ENCODE peak calls at places on chromosomes 12 and 14, in six cellular contexts. R is substantia nigra; H is T47D; D is NCI-H2107; A is stimulated activated CD4-positive, alpha-beta T cell treated with anti-CD3 and anti-CD28 coated beads, Interleukin-15, amount 100 ng/mL, for 1 hour; Y is cardiac fibroblast. C is an unnamed sample.

GRCh38 chr14:69093551-69094421 is 59.1 kb downstream of the DCAF5 start:
- DNase-seq in A (no peak), H (peak), D (no peak), R (peak), Y (peak), C (peak)

GRCh38 chr12:124636138-124636968 is 68.9 kb upstream of the NCOR2 start:
- DNase-seq in R (no peak), A (no peak), D (no peak), Y (peak), H (peak), C (peak)

GRCh38 chr12:2248901-2249381 is 196.2 kb downstream of the CACNA1C start:
- DNase-seq in R (no peak), Y (no peak), D (peak), H (peak), A (no peak), C (no peak)

GRCh38 chr12:94091624-94092023 is 56.8 kb upstream of the PLXNC1 start:
- DNase-seq in A (no peak), R (no peak), D (no peak), H (no peak), Y (peak), C (no peak)

GRCh38 chr14:77868552-77869300 is 68.8 kb downstream of the ADCK1 start:
- DNase-seq in R (no peak), D (no peak), Y (no peak), H (no peak), A (no peak), C (no peak)

GRCh38 chr12:15982471-15982870 is 71.3 kb downstream of the DERA start:
- DNase-seq in H (peak), Y (peak), R (no peak), D (no peak), A (no peak), C (peak)

GRCh38 chr12:24198070-24198469 is 248.6 kb upstream of the SOX5 start:
- DNase-seq in Y (no peak), H (no peak), R (no peak), A (no peak), D (no peak), C (no peak)

GRCh38 chr14:51554953-51555352 is 96.8 kb upstream of the FRMD6 start:
- DNase-seq in Y (peak), D (no peak), R (no peak), A (no peak), H (peak), C (peak)

GRCh38 chr12:124296916-124297351 is 2.0 kb downstream of the RFLNA start:
- DNase-seq in D (no peak), R (no peak), A (no peak), H (no peak), Y (no peak), C (no peak)

GRCh38 chr12:109053382-109054123 is 1.2 kb downstream of the USP30 start:
- DNase-seq in H (no peak), A (no peak), R (no peak), Y (no peak), D (no peak), C (no peak)

GRCh38 chr12:43816168-43816567 is 10.1 kb upstream of the TWF1 start:
- DNase-seq in D (no peak), R (no peak), H (no peak), Y (no peak), A (no peak), C (no peak)

GRCh38 chr14:58430156-58430555 is 2.6 kb downstream of the KIAA0586 start:
- DNase-seq in Y (peak), R (no peak), D (no peak), H (no peak), A (no peak), C (peak)

GRCh38 chr14:23483216-23483854 is 13.8 kb downstream of the NGDN start:
- DNase-seq in H (no peak), R (peak), A (no peak), D (peak), Y (peak), C (peak)

GRCh38 chr12:3777206-3777809 is 24.4 kb upstream of the CRACR2A start:
- DNase-seq in Y (peak), A (no peak), R (no peak), H (peak), D (peak), C (peak)

GRCh38 chr12:108640802-108641445 is 7.2 kb upstream of the SELPLG start:
- DNase-seq in H (no peak), Y (peak), D (no peak), A (no peak), R (no peak), C (no peak)

GRCh38 chr14:77579065-77579464 is 37.4 kb downstream of the SPTLC2 start:
- DNase-seq in R (no peak), H (no peak), D (no peak), Y (no peak), A (no peak), C (peak)

GRCh38 chr12:29382251-29382650 is 1.3 kb upstream of the ERGIC2 start:
- DNase-seq in A (no peak), D (no peak), H (no peak), R (no peak), Y (no peak), C (no peak)

GRCh38 chr12:49651855-49652254 is 28.5 kb downstream of the PRPF40B start:
- DNase-seq in H (no peak), D (peak), Y (no peak), A (no peak), R (no peak), C (no peak)

GRCh38 chr12:27787559-27787958 is 7.5 kb upstream of the MANSC4 start:
- DNase-seq in D (no peak), R (no peak), A (no peak), Y (no peak), H (no peak), C (peak)

GRCh38 chr12:88453323-88453722 is 126.9 kb downstream of the KITLG start:
- DNase-seq in R (no peak), Y (no peak), A (no peak), H (no peak), D (no peak), C (no peak)

GRCh38 chr14:47435331-47435965 is 240.0 kb downstream of the MDGA2 start:
- DNase-seq in Y (no peak), D (no peak), A (no peak), R (no peak), H (no peak), C (no peak)

GRCh38 chr12:8648598-8649205 is 13.9 kb downstream of the MFAP5 start:
- DNase-seq in D (no peak), Y (no peak), A (no peak), R (no peak), H (no peak), C (no peak)

GRCh38 chr14:92657457-92658142 is 90.8 kb downstream of the LGMN start:
- DNase-seq in A (no peak), R (no peak), H (no peak), D (no peak), Y (no peak), C (no peak)

GRCh38 chr12:64098709-64099354 is 123.3 kb downstream of the KICS2 start:
- DNase-seq in R (no peak), Y (peak), A (no peak), D (no peak), H (no peak), C (peak)

GRCh38 chr12:120267736-120268135 is 2.2 kb upstream of the PXN start:
- DNase-seq in D (no peak), H (no peak), A (no peak), Y (no peak), R (no peak), C (no peak)

GRCh38 chr12:52407918-52408317 is 1.8 kb upstream of the KRT82 start:
- DNase-seq in R (no peak), D (no peak), A (no peak), Y (no peak), H (no peak), C (no peak)

GRCh38 chr12:113340061-113340460 is 5.2 kb upstream of the SLC8B1 start:
- DNase-seq in Y (no peak), R (no peak), D (no peak), A (no peak), H (no peak), C (no peak)

GRCh38 chr14:39492267-39492666 is 60.0 kb upstream of the FBXO33 start:
- DNase-seq in D (no peak), H (no peak), R (no peak), Y (peak), A (no peak), C (peak)

GRCh38 chr12:123150804-123151678 is at the start of gene PITPNM2:
- DNase-seq in R (no peak), D (peak), A (peak), H (peak), Y (peak), C (peak)

GRCh38 chr12:111386891-111387290 is 18.0 kb upstream of the PHETA1 start:
- DNase-seq in A (no peak), R (no peak), Y (no peak), D (no peak), H (no peak), C (no peak)

GRCh38 chr14:88753873-88754272 is 38.9 kb downstream of the EML5 start:
- DNase-seq in R (no peak), D (no peak), A (no peak), Y (no peak), H (no peak), C (no peak)

GRCh38 chr14:61566537-61567225 is 128.6 kb upstream of the HIF1A start:
- DNase-seq in A (no peak), H (no peak), Y (peak), R (no peak), D (no peak), C (peak)

GRCh38 chr12:49345840-49346658 is 639 bp upstream of the DNAJC22 start:
- DNase-seq in R (no peak), Y (no peak), H (no peak), D (no peak), A (no peak), C (peak)

GRCh38 chr14:23569443-23570151 is 2.0 kb upstream of the AP1G2 start:
- DNase-seq in R (no peak), A (no peak), Y (no peak), H (peak), D (peak), C (no peak)

GRCh38 chr14:51867753-51868152 is 7.3 kb downstream of the GNG2 start:
- DNase-seq in H (no peak), A (no peak), D (no peak), R (no peak), Y (no peak), C (no peak)

GRCh38 chr12:79690156-79690605 is 583 bp downstream of the PAWR start:
- DNase-seq in A (no peak), D (no peak), H (peak), Y (no peak), R (no peak), C (no peak)

C was measured in AG20443.